ENCODE peak calls at places on chromosomes 1 and 21, in four cellular contexts. One of them, this sample, is unnamed.

GRCh38 chr1:209648931-209649776 is 3.1 kb downstream of the LAMB3 start:
- DNase-seq in coronary artery: no peak
- DNase-seq in naive B cell: no peak
- DNase-seq in T-helper 2 cell: no peak
- DNase-seq in this sample: no peak

GRCh38 chr21:42316891-42317290 is 1.7 kb upstream of the TFF3 start:
- DNase-seq in coronary artery: peak; percentile 58
- DNase-seq in naive B cell: no peak
- DNase-seq in T-helper 2 cell: no peak
- DNase-seq in this sample: no peak

GRCh38 chr1:174556392-174556791 is 108.6 kb downstream of the GPR52 start:
- DNase-seq in coronary artery: no peak
- DNase-seq in naive B cell: no peak
- DNase-seq in T-helper 2 cell: no peak
- DNase-seq in this sample: no peak

GRCh38 chr1:205251576-205251975 is 23.8 kb downstream of the TMCC2 start:
- DNase-seq in coronary artery: no peak
- DNase-seq in naive B cell: no peak
- DNase-seq in T-helper 2 cell: no peak
- DNase-seq in this sample: no peak

GRCh38 chr21:44463716-44464115 is 8.4 kb downstream of the LRRC3 start:
- DNase-seq in coronary artery: no peak
- DNase-seq in naive B cell: no peak
- DNase-seq in T-helper 2 cell: no peak
- DNase-seq in this sample: no peak

GRCh38 chr21:32597205-32597604 is 11.9 kb upstream of the TCP10L start:
- DNase-seq in coronary artery: no peak
- DNase-seq in naive B cell: no peak
- DNase-seq in T-helper 2 cell: no peak
- DNase-seq in this sample: no peak

GRCh38 chr1:65393345-65393744 is 27.1 kb upstream of the LEPR start:
- DNase-seq in coronary artery: no peak
- DNase-seq in naive B cell: no peak
- DNase-seq in T-helper 2 cell: peak; percentile 86
- DNase-seq in this sample: no peak

GRCh38 chr1:230158422-230159291 is 91.6 kb downstream of the GALNT2 start:
- DNase-seq in coronary artery: no peak
- DNase-seq in naive B cell: no peak
- DNase-seq in T-helper 2 cell: no peak
- DNase-seq in this sample: no peak

GRCh38 chr1:192707978-192708547 is 72.1 kb downstream of the RGS13 start:
- DNase-seq in coronary artery: no peak
- DNase-seq in naive B cell: no peak
- DNase-seq in T-helper 2 cell: no peak
- DNase-seq in this sample: no peak

This sample was measured in T-helper 1 cell.